ENCODE peak calls at places on chromosome 22, in six cellular contexts. E, P, K, M, N and T are unnamed samples.

GRCh38 chr22:33925194-33925593 is 4.9 kb upstream of the LARGE1 start:
- DNase-seq in M (no peak), N (no peak), E (no peak), P (no peak), K (no peak), T (no peak)

GRCh38 chr22:43878831-43879550 is 12.8 kb downstream of the PNPLA5 start:
- DNase-seq in M (no peak), N (peak; percentile 34), E (no peak), P (no peak), K (no peak), T (no peak)

GRCh38 chr22:33565580-33565995 is 354.7 kb downstream of the LARGE1 start:
- DNase-seq in K (no peak), E (no peak), N (no peak), M (no peak), P (no peak), T (no peak)

GRCh38 chr22:20992056-20992442 is 9.9 kb downstream of the THAP7 start:
- DNase-seq in P (no peak), K (no peak), N (no peak), E (no peak), M (no peak), T (no peak)

GRCh38 chr22:25942126-25942988 is 200.4 kb downstream of the MYO18B start:
- DNase-seq in E (no peak), M (no peak), N (no peak), P (no peak), K (no peak), T (no peak)

GRCh38 chr22:29139965-29140782 is 65.5 kb upstream of the EMID1 start:
- DNase-seq in P (peak; percentile 40), N (no peak), M (no peak), K (no peak), E (no peak), T (no peak)

GRCh38 chr22:17167486-17167885 is 8.4 kb upstream of the HDHD5 start:
- DNase-seq in M (no peak), P (no peak), K (peak; percentile 49), N (peak; percentile 58), E (peak; percentile 41), T (peak; percentile 44)

GRCh38 chr22:20613301-20613700 is 105.9 kb downstream of the MED15 start:
- DNase-seq in M (no peak), K (no peak), E (no peak), P (no peak), N (no peak), T (no peak)

GRCh38 chr22:21447694-21448402 is 19.3 kb upstream of the TMEM191C start:
- DNase-seq in N (peak; percentile 38), P (no peak), M (peak; percentile 30), K (no peak), E (peak; percentile 83), T (peak; percentile 13)

GRCh38 chr22:44191036-44191454 is 10.3 kb downstream of the PARVG start:
- DNase-seq in M (no peak), E (no peak), N (no peak), K (no peak), P (no peak), T (no peak)

GRCh38 chr22:48660104-48660794 is 1167.4 kb downstream of the BRD1 start:
- DNase-seq in E (no peak), N (no peak), M (no peak), P (no peak), K (no peak), T (no peak)

GRCh38 chr22:28142361-28142801 is 223.3 kb upstream of the PITPNB start:
- DNase-seq in M (no peak), K (no peak), N (no peak), E (peak; percentile 9), P (peak; percentile 48), T (no peak)

GRCh38 chr22:22750335-22751042 is 106.1 kb downstream of the GGTLC2 start:
- DNase-seq in N (no peak), E (no peak), M (no peak), K (no peak), P (no peak), T (no peak)

GRCh38 chr22:26066534-26066933 is 102.7 kb upstream of the SEZ6L start:
- DNase-seq in M (no peak), K (no peak), N (no peak), E (no peak), P (no peak), T (peak; percentile 40)

GRCh38 chr22:29733362-29734322 is 13.8 kb downstream of the CABP7 start:
- DNase-seq in E (peak; percentile 60), K (no peak), M (no peak), P (no peak), N (no peak), T (no peak)

GRCh38 chr22:41949297-41949965 is 2.5 kb upstream of the CENPM start:
- DNase-seq in P (no peak), K (no peak), N (no peak), M (no peak), E (no peak), T (no peak)
- H3K4me3 ChIP-seq in P (no peak overlapping the region), K (no peak overlapping the region), N (no peak overlapping the region), M (no peak overlapping the region), E (no peak overlapping the region), T (no peak overlapping the region)

GRCh38 chr22:31588970-31589675 is 72.9 kb downstream of the PISD start:
- DNase-seq in E (no peak), M (no peak), P (no peak), N (no peak), K (no peak), T (no peak)

GRCh38 chr22:31583861-31584485 is 78.0 kb downstream of the PISD start:
- DNase-seq in N (no peak), K (no peak), M (no peak), E (no peak), P (no peak), T (no peak)

GRCh38 chr22:31584804-31585160 is 77.2 kb downstream of the PISD start:
- DNase-seq in K (no peak), P (no peak), E (no peak), N (no peak), M (no peak), T (no peak)

GRCh38 chr22:31586137-31586920 is 75.7 kb downstream of the PISD start:
- DNase-seq in P (no peak), K (no peak), E (no peak), M (no peak), N (no peak), T (no peak)

DNA sequence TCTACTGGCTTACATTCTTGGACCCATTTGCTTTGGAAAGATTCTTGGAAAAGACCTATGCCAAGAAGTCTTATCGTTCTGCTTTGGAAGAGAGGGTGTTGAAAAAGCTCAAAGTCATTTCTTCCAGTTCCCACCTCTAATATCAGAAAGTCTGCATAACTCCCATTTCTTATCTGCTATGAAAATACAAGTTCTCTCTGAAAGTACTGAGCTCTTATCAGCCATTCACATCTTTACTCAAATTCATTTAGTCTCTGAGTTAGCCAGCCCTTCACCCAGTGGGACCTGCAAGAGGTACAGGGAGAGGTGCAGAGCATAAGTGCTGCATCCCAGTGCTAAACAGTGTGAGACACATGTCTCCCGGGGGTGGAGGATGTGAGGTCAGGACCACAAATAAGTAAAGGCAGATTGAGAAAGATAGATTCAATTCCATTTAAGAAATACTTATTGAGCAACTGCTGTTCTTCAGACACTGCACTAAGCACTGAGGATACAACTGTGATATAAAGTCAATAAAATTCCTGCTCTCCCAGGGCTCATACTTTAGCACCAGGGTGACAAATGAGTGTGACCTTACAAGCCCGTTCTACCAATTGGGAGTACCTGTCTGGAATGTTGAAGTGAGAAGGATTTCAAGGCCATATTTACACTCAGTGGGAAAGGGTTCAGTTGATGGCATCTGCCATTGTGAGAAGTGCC is 76.7 kb downstream of the PISD start:
- DNase-seq in N (no peak), E (peak; percentile 11), P (no peak), K (no peak), M (no peak), T (no peak)
- TF ChIP-seq POLR2A in N (no peak), E (no peak), P (no peak), K (no peak), M (no peak), T (no peak)

GRCh38 chr22:42437488-42438292 is 5.5 kb upstream of the NFAM1 start:
- DNase-seq in E (peak; percentile 76), P (peak; percentile 72), N (peak; percentile 73), K (peak; percentile 75), M (peak; percentile 54), T (peak; percentile 82)
- H3K4me3 ChIP-seq in E (no peak overlapping the region), P (peak overlapping the region; percentile 37), N (peak overlapping the region; percentile 33), K (peak overlapping the region; percentile 25), M (peak overlapping the region; percentile 50), T (peak overlapping the region; percentile 15)

GRCh38 chr22:38177044-38177443 is 4.6 kb downstream of the PLA2G6 start:
- DNase-seq in K (no peak), P (no peak), M (no peak), N (no peak), E (no peak), T (no peak)
- TF ChIP-seq POLR2A in K (no peak), P (no peak), M (no peak), N (no peak), E (no peak), T (no peak)

DNA sequence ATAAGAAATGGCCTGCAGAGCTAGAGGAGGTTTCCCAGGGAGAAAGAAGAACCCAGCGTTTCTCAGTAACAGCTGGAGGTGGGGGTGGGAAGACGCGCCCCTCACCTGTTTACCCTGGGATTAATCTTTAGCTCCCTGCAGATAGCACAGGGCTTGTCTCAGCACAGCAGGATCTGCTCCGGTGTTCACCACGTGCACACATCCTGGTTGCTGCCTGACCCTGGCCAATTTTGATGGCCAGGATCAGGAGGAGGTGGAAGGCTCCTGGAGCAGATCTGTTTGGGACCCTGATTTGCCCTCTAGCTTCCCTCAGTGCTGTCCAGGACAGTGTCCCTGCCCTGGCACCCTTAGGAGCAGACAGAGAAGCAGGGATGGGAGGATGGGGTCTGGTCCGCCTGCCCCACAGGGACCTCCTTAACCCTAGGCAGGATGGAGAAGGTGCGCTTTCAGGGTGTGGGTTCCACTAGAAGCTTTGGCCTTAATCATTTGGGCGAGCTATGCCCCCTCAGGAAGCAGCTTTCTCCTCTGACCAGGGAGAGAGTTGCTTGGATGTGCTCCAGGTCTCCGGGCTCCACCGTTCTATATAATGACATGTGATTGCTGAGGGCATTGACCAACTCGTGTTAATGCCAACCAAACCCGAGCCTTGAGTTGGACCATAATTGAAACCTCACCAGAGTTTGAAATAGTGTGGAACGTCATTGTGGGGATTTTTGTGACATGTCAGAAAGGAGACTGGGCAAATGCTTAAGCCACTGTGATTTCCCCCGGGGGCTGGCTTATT is 19.3 kb downstream of the UPB1 start:
- DNase-seq in E (peak; percentile 72), K (no peak), N (no peak), M (no peak), P (no peak), T (no peak)
- H3K4me3 ChIP-seq in E (no peak overlapping the region), K (no peak overlapping the region), N (no peak overlapping the region), M (no peak overlapping the region), P (no peak overlapping the region), T (no peak overlapping the region)

GRCh38 chr22:35229865-35230264 is 27.4 kb upstream of the HMGXB4 start:
- DNase-seq in P (no peak), M (no peak), E (no peak), N (no peak), K (no peak), T (no peak)

GRCh38 chr22:35231585-35232084 is 25.7 kb upstream of the HMGXB4 start:
- DNase-seq in E (peak; percentile 75), K (peak; percentile 22), P (peak; percentile 6), N (peak; percentile 81), M (peak; percentile 78), T (peak; percentile 76)

GRCh38 chr22:35227248-35227647 is 30.0 kb upstream of the HMGXB4 start:
- DNase-seq in M (no peak), P (no peak), E (no peak), K (no peak), N (no peak), T (no peak)

GRCh38 chr22:35230417-35230816 is 26.9 kb upstream of the HMGXB4 start:
- DNase-seq in K (no peak), N (no peak), M (no peak), P (no peak), E (no peak), T (no peak)

GRCh38 chr22:35230839-35231584 is 26.3 kb upstream of the HMGXB4 start:
- DNase-seq in K (no peak), N (no peak), P (no peak), E (no peak), M (peak; percentile 48), T (peak; percentile 34)
- TF ChIP-seq POLR2A in K (no peak), N (no peak), P (no peak), E (no peak), M (no peak), T (no peak)